ENCODE peak calls at places on chromosomes 2 and 18, in five cellular contexts. Y is DND-41, E is uterus, Z is tibial artery, G is heart right ventricle. O is an unnamed sample.

GRCh38 chr2:101002562-101003277 is 631 bp downstream of the RPL31 start:
- DNase-seq in Y (no peak), G (no peak), E (no peak), Z (no peak), O (no peak)

GRCh38 chr2:10370390-10370789 is 67.7 kb downstream of the HPCAL1 start:
- DNase-seq in Y (no peak), E (no peak), Z (no peak), G (no peak), O (no peak)

GRCh38 chr2:228180126-228181097 is 1.1 kb downstream of the SPHKAP start:
- DNase-seq in Z (no peak), G (peak), E (no peak), Y (no peak), O (peak)

GRCh38 chr2:134372611-134373131 is 118.8 kb downstream of the MGAT5 start:
- DNase-seq in Z (no peak), Y (no peak), G (peak), E (peak), O (no peak)

GRCh38 chr18:3234457-3234856 is 13.1 kb upstream of the MYL12A start:
- DNase-seq in Y (no peak), E (no peak), G (no peak), Z (no peak), O (no peak)

GRCh38 chr2:216717491-216717901 is 22.1 kb upstream of the IGFBP5 start:
- DNase-seq in E (no peak), G (no peak), Z (no peak), Y (no peak), O (no peak)

GRCh38 chr2:219638948-219639341 is 11.5 kb downstream of the SLC4A3 start:
- DNase-seq in Y (no peak), Z (peak), G (no peak), E (peak), O (no peak)

GRCh38 chr2:218743072-218743471 is 32.4 kb downstream of the TTLL4 start:
- DNase-seq in Y (no peak), G (no peak), Z (no peak), E (no peak), O (no peak)

GRCh38 chr2:50535971-50536759 is 495.8 kb downstream of the NRXN1 start:
- DNase-seq in G (no peak), Y (no peak), Z (no peak), E (no peak), O (no peak)

GRCh38 chr2:54724150-54724559 is 693 bp downstream of the EML6 start:
- DNase-seq in E (no peak), Y (no peak), G (no peak), Z (no peak), O (no peak)

GRCh38 chr2:209936106-209936663 is 66.3 kb upstream of the RPE start:
- DNase-seq in E (no peak), G (no peak), Z (no peak), Y (no peak), O (no peak)

GRCh38 chr2:12607971-12608370 is 108.8 kb upstream of the TRIB2 start:
- DNase-seq in G (no peak), Z (no peak), E (no peak), Y (no peak), O (no peak)

GRCh38 chr2:31822587-31822986 is 188.2 kb downstream of the MEMO1 start:
- DNase-seq in Z (no peak), G (no peak), E (no peak), Y (no peak), O (no peak)

GRCh38 chr2:219124379-219125110 is 36.1 kb downstream of the NHEJ1 start:
- DNase-seq in Y (peak), E (no peak), Z (no peak), G (no peak), O (no peak)

GRCh38 chr18:49681387-49681786 is 119.5 kb downstream of the LIPG start:
- DNase-seq in Z (no peak), G (no peak), Y (no peak), E (no peak), O (no peak)

GRCh38 chr2:119706196-119706595 is 27.2 kb downstream of the TMEM177 start:
- DNase-seq in G (no peak), Y (no peak), E (no peak), Z (no peak), O (no peak)

GRCh38 chr2:84846041-84846663 is 34.7 kb downstream of the TRABD2A start:
- DNase-seq in Y (peak), Z (no peak), E (no peak), G (no peak), O (no peak)

GRCh38 chr2:235850771-235851551 is 317.2 kb downstream of the GBX2 start:
- DNase-seq in G (no peak), Y (no peak), E (no peak), Z (no peak), O (no peak)

GRCh38 chr2:6314218-6314855 is 551.4 kb downstream of the CMPK2 start:
- DNase-seq in G (no peak), Y (no peak), Z (no peak), E (no peak), O (no peak)

GRCh38 chr2:83282067-83282795 is 1176.8 kb downstream of the SUCLG1 start:
- DNase-seq in Z (no peak), Y (no peak), G (no peak), E (no peak), O (no peak)

GRCh38 chr2:66561645-66562336 is 126.9 kb downstream of the MEIS1 start:
- DNase-seq in Y (no peak), E (no peak), Z (no peak), G (no peak), O (no peak)

GRCh38 chr2:10305715-10306114 is 3.0 kb downstream of the HPCAL1 start:
- DNase-seq in G (no peak), Z (no peak), Y (no peak), E (no peak), O (no peak)

GRCh38 chr2:219765236-219765635 is 137.8 kb downstream of the SLC4A3 start:
- DNase-seq in Y (no peak), Z (no peak), G (no peak), E (no peak), O (no peak)

GRCh38 chr2:229350117-229350805 is 79.2 kb upstream of the PID1 start:
- DNase-seq in Z (no peak), E (no peak), Y (no peak), G (no peak), O (no peak)

GRCh38 chr2:120454993-120455789 is 109.3 kb downstream of the INHBB start:
- DNase-seq in Y (no peak), Z (no peak), E (no peak), G (no peak), O (no peak)

GRCh38 chr2:229725716-229726346 is 11.5 kb upstream of the DNER start:
- DNase-seq in G (no peak), Y (no peak), Z (no peak), E (no peak), O (no peak)

GRCh38 chr2:164898475-164898874 is 56.9 kb downstream of the SLC38A11 start:
- DNase-seq in G (no peak), E (no peak), Z (no peak), Y (no peak), O (no peak)

GRCh38 chr18:51234117-51235010 is 36.9 kb upstream of the MEX3C start:
- DNase-seq in Y (no peak), Z (no peak), E (no peak), G (no peak), O (no peak)

GRCh38 chr2:42225573-42225972 is 56.4 kb downstream of the EML4 start:
- DNase-seq in Y (no peak), G (no peak), E (no peak), Z (no peak), O (no peak)

GRCh38 chr2:42224422-42225067 is 55.4 kb downstream of the EML4 start:
- DNase-seq in Y (no peak), E (no peak), Z (no peak), G (no peak), O (no peak)

GRCh38 chr2:42223822-42224268 is 54.7 kb downstream of the EML4 start:
- DNase-seq in Z (no peak), G (no peak), E (no peak), Y (no peak), O (no peak)

GRCh38 chr2:42219160-42219559 is 50.0 kb downstream of the EML4 start:
- DNase-seq in G (no peak), Y (no peak), E (no peak), Z (no peak), O (no peak)

DNA sequence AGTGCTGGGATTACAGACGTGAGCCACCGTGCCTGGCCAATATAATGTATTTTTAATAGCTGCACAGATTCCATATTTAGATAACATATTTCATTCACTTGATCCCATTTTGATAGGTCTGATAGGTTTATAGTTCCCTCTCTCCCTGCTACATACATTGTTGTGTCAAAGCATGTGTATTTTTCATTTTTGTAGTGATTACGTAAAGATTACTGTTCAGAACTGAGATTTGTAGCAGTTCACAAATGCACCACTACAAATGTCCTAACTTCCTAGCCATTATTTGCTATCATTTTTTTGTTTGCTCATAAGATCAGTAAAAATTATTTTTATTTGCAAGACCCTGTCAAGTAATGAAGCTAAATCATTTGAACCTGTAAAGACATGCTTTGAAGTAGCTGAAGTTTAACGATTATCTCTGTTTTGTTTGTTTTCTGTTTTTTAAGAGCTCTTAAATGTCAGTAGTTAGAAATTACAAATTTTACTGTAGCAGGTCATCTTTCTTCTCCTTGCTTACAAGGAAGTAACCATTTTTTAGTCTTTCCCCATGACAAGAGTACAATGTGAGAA is 54.0 kb downstream of the EML4 start:
- DNase-seq in E (no peak), Z (no peak), Y (no peak), G (no peak), O (no peak)
- H3K27ac ChIP-seq in E (peak), Z (no peak), Y (no peak), G (no peak), O (no peak)

GRCh38 chr2:240962371-240963064 is 35.9 kb upstream of the SNED1 start:
- DNase-seq in G (no peak), Z (peak), E (peak), Y (peak), O (no peak)

GRCh38 chr2:240960963-240961876 is 37.2 kb upstream of the SNED1 start:
- DNase-seq in G (no peak), Z (peak), Y (peak), E (no peak), O (no peak)

GRCh38 chr2:240960309-240960962 is 38.0 kb upstream of the SNED1 start:
- DNase-seq in Z (peak), Y (peak), G (peak), E (peak), O (peak)

GRCh38 chr2:240963065-240963375 is 35.4 kb upstream of the SNED1 start:
- DNase-seq in Z (peak), E (no peak), G (no peak), Y (no peak), O (peak)

GRCh38 chr2:240961878-240962277 is 36.5 kb upstream of the SNED1 start:
- DNase-seq in G (no peak), Z (no peak), E (peak), Y (peak), O (peak)
- H3K27ac ChIP-seq in G (no peak), Z (no peak), E (peak), Y (no peak), O (peak)

DNA sequence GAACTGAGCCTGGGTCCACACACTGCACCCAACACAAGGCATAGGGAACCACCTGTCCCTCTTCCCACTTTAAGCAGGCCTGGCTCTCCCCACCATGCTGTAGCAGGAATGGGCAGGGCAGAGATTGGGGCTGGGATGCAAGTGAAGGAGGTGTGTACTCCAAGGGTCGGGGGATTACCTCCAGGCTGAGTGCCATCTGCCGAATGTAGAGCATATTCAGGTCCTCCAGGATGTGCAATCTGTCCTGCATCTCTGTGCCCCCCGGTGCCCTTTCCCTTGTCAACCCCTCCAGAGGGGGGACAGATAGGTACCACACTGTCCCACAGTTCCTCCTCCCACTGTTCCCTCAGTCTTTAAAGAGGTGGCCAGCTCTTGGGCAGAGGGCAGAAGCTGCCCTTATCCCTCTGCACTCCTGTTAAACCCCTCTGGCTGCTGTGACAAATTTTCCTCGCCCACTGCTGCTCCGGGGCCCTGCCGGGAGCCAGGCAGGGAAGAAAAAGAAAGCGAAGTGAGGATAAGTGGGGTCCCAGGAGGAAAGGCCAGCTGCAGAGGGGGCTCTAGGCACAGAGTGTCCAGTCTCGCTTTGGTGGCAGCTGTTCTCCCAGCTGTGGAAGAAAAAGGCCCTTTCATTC is 2.2 kb downstream of the RTKN start:
- DNase-seq in E (no peak), Y (no peak), Z (no peak), G (no peak), O (no peak)
- H3K27ac ChIP-seq in E (peak), Y (peak), Z (peak), G (peak), O (no peak)

DNA sequence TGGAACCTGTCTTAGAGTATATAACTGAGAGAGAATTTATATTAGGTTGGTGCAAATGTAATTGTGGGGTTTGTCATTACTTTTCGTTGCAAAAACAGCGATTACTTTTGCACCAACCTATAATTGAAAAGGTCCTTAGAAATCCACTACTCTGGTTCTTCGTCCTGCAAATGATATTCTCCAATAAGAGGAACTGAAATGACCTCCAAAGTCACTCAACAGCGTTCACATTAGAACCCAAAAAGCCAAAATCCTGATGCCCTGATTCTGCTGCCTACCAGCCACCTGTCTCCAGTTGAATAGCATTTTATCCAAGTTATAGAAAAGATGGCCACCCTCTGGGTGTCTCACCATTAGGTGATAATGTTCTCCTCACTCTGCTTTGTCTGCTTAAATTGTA is 230.6 kb downstream of the SETBP1 start:
- DNase-seq in G (no peak), Z (no peak), Y (no peak), E (no peak), O (no peak)
- H3K27ac ChIP-seq in G (no peak), Z (no peak), Y (no peak), E (no peak), O (no peak)

DNA sequence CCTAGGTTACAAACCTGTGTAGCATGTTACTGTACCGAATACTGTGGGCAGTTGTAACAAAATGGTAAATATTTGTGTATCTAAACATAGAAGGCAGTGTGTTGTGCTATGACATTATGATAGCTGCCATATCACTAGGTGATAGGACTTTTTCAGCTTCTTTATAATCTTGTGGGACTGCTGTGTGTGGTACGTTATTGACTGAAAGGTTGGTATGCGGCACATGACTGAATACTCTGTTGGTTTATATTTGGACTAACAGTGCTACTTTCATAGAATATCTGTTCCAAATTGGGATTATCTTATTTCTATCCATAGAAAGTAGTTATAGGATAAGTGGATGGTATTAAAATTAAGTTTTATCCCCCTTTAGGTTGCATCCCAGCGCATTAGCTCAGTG is 144.7 kb downstream of the PHLPP1 start:
- DNase-seq in G (no peak), E (no peak), Z (no peak), Y (no peak), O (no peak)
- H3K27ac ChIP-seq in G (no peak), E (no peak), Z (no peak), Y (no peak), O (no peak)

GRCh38 chr18:31039426-31039825 is 3.1 kb downstream of the DSC3 start:
- DNase-seq in Y (no peak), Z (no peak), G (no peak), E (no peak), O (no peak)
- H3K27ac ChIP-seq in Y (no peak), Z (no peak), G (no peak), E (no peak), O (no peak)

DNA sequence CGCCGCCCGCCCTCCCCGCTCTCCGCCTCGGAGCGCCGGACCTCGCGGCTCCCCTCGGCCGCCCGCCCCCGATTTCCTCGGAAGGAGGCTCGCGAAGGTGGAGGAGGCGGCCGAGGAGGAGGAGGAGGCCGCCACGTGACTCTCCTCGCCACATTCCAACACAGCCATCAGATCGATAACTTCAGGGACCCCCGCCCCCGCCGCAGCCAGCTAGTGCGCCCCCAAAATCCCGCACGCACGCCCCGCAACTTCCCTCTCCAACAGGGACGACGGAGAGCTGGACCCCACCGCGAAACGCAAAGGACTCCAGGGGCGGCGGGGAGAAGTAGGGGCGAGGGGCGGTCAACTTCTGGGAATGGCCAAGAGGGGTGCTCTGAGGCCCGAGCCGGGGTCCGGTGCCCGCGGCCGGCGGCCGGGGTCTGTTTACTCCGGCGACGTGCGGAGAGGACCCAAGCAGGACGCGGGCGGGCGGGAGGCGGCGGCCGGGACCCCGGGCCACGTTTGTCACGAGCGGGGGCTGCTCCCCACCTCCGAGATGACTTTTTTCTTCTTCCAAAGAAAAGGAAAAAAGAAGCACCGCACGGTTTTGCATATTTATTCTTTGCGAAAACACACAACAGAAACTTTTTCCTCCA is 1.9 kb downstream of the ZNF521 start:
- DNase-seq in Y (no peak), E (peak), G (peak), Z (peak), O (peak)
- H3K27ac ChIP-seq in Y (no peak), E (peak), G (peak), Z (peak), O (peak)

GRCh38 chr2:7748717-7749415 is 831.7 kb downstream of the RNF144A start:
- DNase-seq in Y (peak), E (no peak), Z (no peak), G (no peak), O (no peak)

GRCh38 chr2:7742301-7742700 is 825.1 kb downstream of the RNF144A start:
- DNase-seq in Z (no peak), G (no peak), E (no peak), Y (no peak), O (no peak)

GRCh38 chr2:7749895-7750559 is 832.8 kb downstream of the RNF144A start:
- DNase-seq in Y (no peak), E (no peak), G (no peak), Z (no peak), O (no peak)

GRCh38 chr2:7744827-7745226 is 827.6 kb downstream of the RNF144A start:
- DNase-seq in E (no peak), Y (no peak), G (no peak), Z (no peak), O (no peak)

GRCh38 chr2:7745369-7745768 is 828.2 kb downstream of the RNF144A start:
- DNase-seq in Y (no peak), E (no peak), Z (no peak), G (no peak), O (no peak)
- H3K27ac ChIP-seq in Y (no peak), E (no peak), Z (no peak), G (no peak), O (no peak)

GRCh38 chr2:151326532-151326931 is 30.9 kb upstream of the TNFAIP6 start:
- DNase-seq in G (no peak), Z (no peak), E (no peak), Y (no peak), O (no peak)
- H3K27ac ChIP-seq in G (no peak), Z (no peak), E (no peak), Y (no peak), O (no peak)

DNA sequence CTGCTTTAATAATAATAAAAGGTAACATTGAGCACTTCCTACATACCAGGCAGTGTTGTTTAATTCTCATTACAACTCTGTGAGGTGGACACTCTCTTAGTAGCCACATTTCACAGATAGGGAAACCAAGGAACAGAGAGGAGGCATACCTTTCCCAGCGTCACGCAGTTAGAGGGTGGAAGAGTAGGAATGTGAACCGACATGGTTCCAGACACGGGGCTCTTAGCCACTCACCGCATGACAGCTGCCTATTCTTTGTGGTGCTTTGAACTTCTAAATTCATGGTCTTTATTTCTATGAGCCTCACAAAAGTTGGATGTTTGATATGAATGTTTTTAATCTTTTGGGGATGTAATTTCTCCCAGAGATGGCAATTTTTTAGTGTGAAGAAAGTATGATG is 76.0 kb downstream of the OSBPL6 start:
- DNase-seq in Y (no peak), G (no peak), Z (no peak), E (no peak), O (no peak)
- H3K27ac ChIP-seq in Y (no peak), G (no peak), Z (no peak), E (no peak), O (no peak)

O was measured in left lung.